ENCODE peak calls at places on chromosomes 3 and 15, in nine cellular contexts. E is foreskin fibroblast, Q is tibial artery, C is kidney, U is colonic mucosa, M is pancreas, F is left lung, S is AG10803, I is sigmoid colon. O is an unnamed sample.

GRCh38 chr3:114639171-114639570 is 345.3 kb downstream of the TIGIT start:
- DNase-seq in I (no peak), U (no peak), S (no peak), F (no peak), Q (no peak), E (no peak), C (no peak), M (no peak), O (no peak)

GRCh38 chr3:156474560-156475389 is 80.1 kb downstream of the SSR3 start:
- DNase-seq in I (no peak), M (no peak), S (peak), Q (no peak), U (no peak), E (peak), F (no peak), C (no peak), O (no peak)

GRCh38 chr3:57596495-57597239 is 477 bp downstream of the ARF4 start:
- DNase-seq in F (peak), C (peak), I (peak), E (peak), M (peak), S (peak), U (peak), Q (peak), O (peak)

GRCh38 chr15:89998141-89998661 is 2.9 kb upstream of the ZNF710 start:
- DNase-seq in Q (no peak), S (peak), M (peak), E (peak), I (no peak), U (no peak), F (no peak), C (no peak), O (no peak)

GRCh38 chr15:43376017-43376705 is 5.3 kb downstream of the TUBGCP4 start:
- DNase-seq in U (peak), Q (no peak), I (no peak), F (no peak), S (peak), E (peak), C (no peak), M (no peak), O (no peak)

GRCh38 chr3:183513046-183513706 is 42.3 kb downstream of the KLHL6 start:
- DNase-seq in I (no peak), U (no peak), F (no peak), M (no peak), E (no peak), Q (no peak), C (no peak), S (no peak), O (no peak)

GRCh38 chr3:41053220-41053619 is 146.1 kb upstream of the CTNNB1 start:
- DNase-seq in U (no peak), E (no peak), I (no peak), C (no peak), F (no peak), S (no peak), M (no peak), Q (no peak), O (no peak)

GRCh38 chr3:149042766-149043386 is 43.5 kb downstream of the HLTF start:
- DNase-seq in U (no peak), E (peak), C (no peak), S (peak), Q (no peak), M (no peak), F (no peak), I (no peak), O (no peak)

GRCh38 chr3:127546970-127547733 is 43.4 kb downstream of the TPRA1 start:
- DNase-seq in U (peak), F (peak), M (no peak), I (no peak), Q (no peak), C (peak), E (no peak), S (no peak), O (no peak)

DNA sequence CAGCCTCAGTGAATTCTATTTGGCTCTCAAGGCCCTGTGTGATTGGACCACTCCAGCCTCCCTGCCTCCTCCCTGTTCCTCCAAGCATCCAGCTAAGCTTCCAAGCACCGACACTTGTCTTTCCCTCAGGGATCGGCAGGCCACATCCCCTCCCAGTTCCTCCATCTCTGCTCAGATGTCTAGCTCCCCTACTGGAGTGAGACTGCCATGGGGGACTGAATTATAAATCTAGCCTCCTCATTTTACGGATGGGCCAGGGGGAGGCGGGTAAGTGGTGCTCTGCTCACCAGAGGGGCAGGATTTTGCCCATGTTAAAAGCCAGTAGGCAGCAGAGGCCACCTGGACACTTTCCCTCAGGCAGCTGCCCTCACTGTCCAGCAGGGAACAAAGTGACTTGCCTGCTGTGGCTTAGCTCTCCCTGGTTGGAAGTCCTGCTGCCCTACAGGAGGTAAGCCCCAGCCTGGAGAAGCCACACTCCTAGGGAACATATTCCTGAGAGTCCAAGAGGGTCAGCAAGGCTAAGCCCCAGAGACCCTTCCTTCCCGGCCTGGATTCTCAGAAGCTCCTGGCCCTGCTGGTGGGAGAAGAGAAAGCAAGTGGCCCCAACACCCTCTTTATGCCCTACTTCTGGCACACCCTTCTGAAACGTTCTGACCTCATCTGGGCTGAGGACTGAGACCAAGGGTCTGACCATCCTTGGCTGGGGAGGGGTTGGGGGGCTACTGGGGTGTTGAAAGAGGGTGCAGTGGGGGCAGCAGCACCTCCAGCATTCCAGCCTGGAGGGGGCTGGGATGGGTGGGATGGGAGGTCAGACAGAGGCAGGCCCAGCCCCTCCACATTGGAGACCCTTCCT is 9.1 kb upstream of the HHATL start:
- DNase-seq in I (peak), E (peak), C (peak), S (no peak), U (no peak), M (no peak), F (no peak), Q (no peak), O (no peak)
- TF ChIP-seq CTCF in I (no peak), E (no peak), C (no peak), S (no peak), U (no peak), M (no peak), F (no peak), Q (no peak), O (no peak)

GRCh38 chr15:76060098-76060989 is 559 bp downstream of the TMEM266 start:
- DNase-seq in S (no peak), I (no peak), C (no peak), F (no peak), M (no peak), U (no peak), Q (no peak), E (no peak), O (no peak)
- H3K4me3 ChIP-seq in S (peak), I (peak), C (peak), F (peak), M (peak), U (peak), Q (peak), E (peak), O (peak)

GRCh38 chr3:34725774-34726173 is 913.6 kb upstream of the ARPP21 start:
- DNase-seq in U (no peak), Q (no peak), I (no peak), S (no peak), F (no peak), C (no peak), E (no peak), M (no peak), O (no peak)
- TF ChIP-seq CTCF in U (no peak), Q (no peak), I (no peak), S (no peak), F (no peak), C (no peak), E (no peak), M (no peak), O (no peak)

GRCh38 chr3:133490468-133491351 is 82.8 kb upstream of the CDV3 start:
- DNase-seq in S (no peak), U (no peak), E (no peak), F (no peak), I (no peak), Q (no peak), M (no peak), C (no peak), O (no peak)

GRCh38 chr3:133487920-133488540 is 85.5 kb upstream of the CDV3 start:
- DNase-seq in E (peak), F (no peak), I (no peak), M (no peak), Q (no peak), S (no peak), U (peak), C (no peak), O (no peak)

GRCh38 chr3:133488785-133489367 is 84.6 kb upstream of the CDV3 start:
- DNase-seq in U (no peak), I (no peak), Q (no peak), E (peak), C (no peak), M (no peak), S (peak), F (no peak), O (peak)

GRCh38 chr3:133491481-133492059 is 81.9 kb upstream of the CDV3 start:
- DNase-seq in M (no peak), S (no peak), C (no peak), E (no peak), Q (no peak), F (no peak), I (no peak), U (no peak), O (no peak)

DNA sequence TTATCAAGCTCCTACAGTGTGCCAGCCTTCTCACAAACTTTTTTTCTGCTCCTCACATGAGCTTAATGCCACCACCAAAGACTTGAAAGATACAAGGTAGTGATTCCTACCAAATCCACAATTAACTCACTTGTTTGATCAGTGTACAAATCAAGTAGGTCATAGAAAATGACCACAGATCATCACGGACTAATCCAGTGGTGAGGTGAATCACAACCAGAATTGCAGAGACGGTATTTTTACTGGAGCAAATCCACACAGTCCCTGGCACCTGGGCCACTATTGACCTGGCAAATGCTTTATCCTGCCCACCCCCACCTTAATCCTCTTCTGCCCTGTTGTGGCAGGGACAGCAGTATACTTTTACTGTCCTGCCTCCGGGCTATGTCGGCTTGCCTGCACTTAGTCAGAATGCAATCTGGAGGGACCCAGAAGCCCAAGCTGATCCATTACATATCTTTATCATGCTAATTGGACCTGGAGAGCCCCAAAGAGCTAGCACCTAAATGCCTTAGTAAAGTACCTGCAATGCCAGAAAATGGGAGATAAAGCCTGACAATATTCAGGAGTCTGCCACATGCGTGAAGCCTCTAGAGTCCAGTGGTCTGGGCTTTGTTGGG is 83.9 kb upstream of the CDV3 start:
- DNase-seq in F (no peak), I (no peak), E (peak), M (no peak), S (no peak), U (no peak), C (no peak), Q (no peak), O (no peak)
- H3K4me3 ChIP-seq in F (no peak), I (no peak), E (no peak), M (no peak), S (no peak), U (no peak), C (no peak), Q (no peak), O (no peak)

GRCh38 chr3:55440406-55440708 is 46.7 kb downstream of the WNT5A start:
- DNase-seq in S (peak), I (no peak), Q (no peak), M (peak), U (no peak), F (no peak), C (no peak), E (no peak), O (no peak)
- TF ChIP-seq CTCF in S (no peak), I (no peak), Q (no peak), M (no peak), U (no peak), F (no peak), C (no peak), E (no peak), O (no peak)

GRCh38 chr3:29481969-29482767 is 201.3 kb downstream of the RBMS3 start:
- DNase-seq in M (no peak), E (no peak), C (no peak), U (no peak), I (no peak), Q (no peak), S (no peak), F (no peak), O (no peak)
- H3K4me3 ChIP-seq in M (no peak), E (no peak), C (no peak), U (no peak), I (no peak), Q (no peak), S (no peak), F (no peak), O (no peak)

GRCh38 chr3:52846427-52846983 is 11.7 kb upstream of the MUSTN1 start:
- DNase-seq in C (peak), F (no peak), U (no peak), M (no peak), Q (peak), S (no peak), E (no peak), I (no peak), O (no peak)

GRCh38 chr3:52845157-52845556 is 10.3 kb upstream of the MUSTN1 start:
- DNase-seq in I (peak), U (peak), C (peak), S (peak), E (peak), Q (peak), M (peak), F (no peak), O (no peak)

GRCh38 chr3:52847241-52847640 is 12.4 kb upstream of the MUSTN1 start:
- DNase-seq in Q (peak), M (no peak), S (no peak), C (peak), I (no peak), U (no peak), E (no peak), F (no peak), O (no peak)

GRCh38 chr3:52844290-52844985 is 9.6 kb upstream of the MUSTN1 start:
- DNase-seq in C (peak), M (no peak), I (no peak), S (no peak), F (peak), U (no peak), E (no peak), Q (peak), O (no peak)

DNA sequence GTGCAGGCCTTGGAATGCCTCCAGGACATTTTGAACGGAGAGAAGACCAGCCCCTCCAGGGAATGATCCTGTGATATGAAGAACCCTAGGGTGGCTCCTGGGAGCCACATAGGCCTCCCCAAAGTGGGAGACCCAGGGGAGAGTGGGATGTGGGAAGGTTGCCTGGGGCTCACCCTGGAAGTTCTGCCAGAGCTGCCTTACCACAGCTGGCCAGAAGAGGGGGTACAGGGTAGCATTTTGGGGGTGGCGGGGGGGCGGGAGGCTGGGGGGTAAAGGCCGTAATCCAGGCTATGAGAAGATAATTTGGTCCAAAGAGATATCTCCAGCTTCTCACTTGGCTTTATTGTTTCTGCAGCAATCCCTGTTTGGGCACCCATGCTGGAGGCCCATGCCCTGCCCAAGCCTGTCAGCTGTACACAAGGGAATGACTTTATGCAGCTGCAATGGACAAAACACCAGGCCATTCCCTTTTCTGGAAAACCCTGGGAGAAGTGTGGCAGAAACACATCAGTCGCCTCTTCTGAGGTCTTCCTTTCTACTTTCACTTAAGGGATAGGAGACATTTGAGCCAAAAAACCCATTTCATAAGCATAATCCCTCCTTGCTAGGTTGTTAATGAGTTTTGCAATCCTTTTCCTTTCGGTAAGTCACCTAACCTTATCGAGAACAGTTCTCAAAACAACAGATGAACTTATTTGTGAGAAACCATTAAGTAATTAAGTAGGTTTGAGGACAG is 11.0 kb upstream of the MUSTN1 start:
- DNase-seq in M (no peak), Q (peak), U (no peak), S (no peak), I (no peak), F (no peak), C (peak), E (peak), O (no peak)
- TF ChIP-seq CTCF in M (peak), Q (peak), U (peak), S (peak), I (no peak), F (no peak), C (no peak), E (peak), O (peak)

GRCh38 chr3:46845860-46846623 is 17.2 kb downstream of the MYL3 start:
- DNase-seq in I (peak), Q (peak), E (peak), U (peak), S (peak), C (peak), F (peak), M (peak), O (no peak)
- H3K4me3 ChIP-seq in I (peak), Q (peak), E (peak), U (peak), S (peak), C (peak), F (peak), M (peak), O (peak)

GRCh38 chr3:178231645-178232044 is 304.6 kb upstream of the KCNMB2 start:
- DNase-seq in I (no peak), M (no peak), C (no peak), U (no peak), Q (no peak), S (peak), E (peak), F (no peak), O (no peak)
- TF ChIP-seq CTCF in I (no peak), M (no peak), C (no peak), U (no peak), Q (no peak), S (no peak), E (no peak), F (no peak), O (no peak)

O was measured in AG04449.